ENCODE peak calls at places on chromosomes 6 and 20, in six cellular contexts. D is adrenal gland; I is CD8-positive, alpha-beta T cell; T is lung; G is CD8-positive, alpha-beta memory T cell; A is aorta. Y is an unnamed sample.
A peak's percentile ranks its signal among the peaks of the same experiment; 100 is the strongest.

GRCh38 chr6:10962673-10963072 is 75.8 kb downstream of the SYCP2L start:
- DNase-seq in D (no peak), I (no peak), T (no peak), G (no peak), A (no peak), Y (no peak)

GRCh38 chr6:6565069-6565468 is 23.5 kb upstream of the LY86 start:
- DNase-seq in D (no peak), I (no peak), T (no peak), G (no peak), A (no peak), Y (no peak)

GRCh38 chr20:5215592-5216304 is 88.9 kb downstream of the CDS2 start:
- DNase-seq in D (no peak), I (no peak), T (no peak), G (no peak), A (no peak), Y (no peak)

GRCh38 chr20:56554869-56555268 is 21.8 kb downstream of the FAM209B start:
- DNase-seq in D (peak; percentile 71), I (no peak), T (peak; percentile 51), G (no peak), A (no peak), Y (peak; percentile 74)

GRCh38 chr6:109055771-109056235 is 38.8 kb downstream of the SESN1 start:
- DNase-seq in D (no peak), I (no peak), T (no peak), G (no peak), A (no peak), Y (no peak)

GRCh38 chr20:21361266-21361665 is 36.1 kb downstream of the NKX2-4 start:
- DNase-seq in D (no peak), I (no peak), T (no peak), G (no peak), A (no peak), Y (no peak)

GRCh38 chr6:153090241-153090930 is 40.7 kb downstream of the RGS17 start:
- DNase-seq in D (no peak), I (no peak), T (no peak), G (no peak), A (no peak), Y (no peak)

GRCh38 chr6:74249658-74250057 is 553.7 kb downstream of the CD109 start:
- DNase-seq in D (no peak), I (no peak), T (no peak), G (no peak), A (no peak), Y (no peak)

GRCh38 chr6:26597821-26598220 is 1.1 kb downstream of the ABT1 start:
- DNase-seq in D (no peak), I (no peak), T (no peak), G (no peak), A (no peak), Y (no peak)

GRCh38 chr6:105834548-105834947 is 251.6 kb upstream of the PRDM1 start:
- DNase-seq in D (no peak), I (no peak), T (no peak), G (no peak), A (no peak), Y (no peak)

GRCh38 chr6:79868098-79868722 is 79.1 kb downstream of the ELOVL4 start:
- DNase-seq in D (peak; percentile 41), I (no peak), T (no peak), G (no peak), A (no peak), Y (peak; percentile 77)

GRCh38 chr6:89941847-89942497 is 47.7 kb downstream of the GJA10 start:
- DNase-seq in D (no peak), I (no peak), T (no peak), G (no peak), A (no peak), Y (no peak)

GRCh38 chr20:2902818-2903217 is 29.5 kb downstream of the PTPRA start:
- DNase-seq in D (no peak), I (no peak), T (no peak), G (no peak), A (no peak), Y (no peak)

GRCh38 chr20:63223826-63224207 is 7.9 kb upstream of the YTHDF1 start:
- DNase-seq in D (no peak), I (no peak), T (no peak), G (no peak), A (no peak), Y (no peak)

GRCh38 chr6:97203343-97203742 is 79.7 kb downstream of the MMS22L start:
- DNase-seq in D (no peak), I (no peak), T (no peak), G (no peak), A (no peak), Y (peak; percentile 11)

GRCh38 chr6:124487778-124488431 is 474.3 kb upstream of the RNF217 start:
- DNase-seq in D (no peak), I (no peak), T (no peak), G (no peak), A (no peak), Y (peak; percentile 58)

GRCh38 chr20:36866681-36867485 is 9.1 kb upstream of the TLDC2 start:
- DNase-seq in D (no peak), I (no peak), T (no peak), G (no peak), A (no peak), Y (no peak)

GRCh38 chr20:1871807-1872455 is 23.3 kb upstream of the SIRPA start:
- DNase-seq in D (no peak), I (no peak), T (no peak), G (no peak), A (no peak), Y (no peak)

GRCh38 chr20:32546918-32547752 is 38.0 kb downstream of the NOL4L start:
- DNase-seq in D (no peak), I (no peak), T (no peak), G (no peak), A (no peak), Y (no peak)

GRCh38 chr20:32544893-32545840 is 40.0 kb downstream of the NOL4L start:
- DNase-seq in D (no peak), I (no peak), T (no peak), G (no peak), A (no peak), Y (no peak)

GRCh38 chr20:32543570-32544259 is 41.4 kb downstream of the NOL4L start:
- DNase-seq in D (no peak), I (no peak), T (no peak), G (no peak), A (no peak), Y (no peak)

GRCh38 chr20:32541917-32542615 is 43.1 kb downstream of the NOL4L start:
- DNase-seq in D (no peak), I (no peak), T (no peak), G (no peak), A (no peak), Y (no peak)

DNA sequence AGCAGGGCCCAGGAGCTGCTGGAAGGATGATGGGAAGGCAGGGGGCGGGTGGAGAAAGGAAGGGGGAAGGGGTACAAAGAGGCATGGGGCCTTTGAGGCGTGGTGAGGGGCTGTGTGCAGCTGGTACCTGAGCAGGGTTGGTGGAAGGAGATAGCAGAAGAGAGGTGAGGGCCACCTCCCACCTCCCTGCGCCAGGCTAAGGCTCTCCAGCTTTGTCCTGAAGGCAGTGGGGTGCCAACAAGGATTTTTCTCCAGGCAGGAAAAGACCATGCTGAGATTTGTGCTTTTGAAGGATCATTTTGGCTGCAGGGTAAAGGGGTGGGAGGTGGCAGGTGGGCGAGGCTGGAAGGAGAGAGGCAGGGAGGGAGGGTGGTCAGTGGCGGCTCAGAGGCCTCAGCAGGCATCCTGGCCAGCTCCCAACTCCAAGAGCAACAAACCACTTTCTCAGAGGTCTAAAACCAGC is 40.8 kb downstream of the NOL4L start:
- DNase-seq in D (no peak), I (no peak), T (no peak), G (no peak), A (no peak), Y (no peak)
- H3K36me3 ChIP-seq in D (no peaks in the 10 kb centered on the region), I (peaks cover 3% of the 10 kb centered on the region), T (no peaks in the 10 kb centered on the region), G (no peaks in the 10 kb centered on the region), A (no peaks in the 10 kb centered on the region), Y (no peaks in the 10 kb centered on the region)

DNA sequence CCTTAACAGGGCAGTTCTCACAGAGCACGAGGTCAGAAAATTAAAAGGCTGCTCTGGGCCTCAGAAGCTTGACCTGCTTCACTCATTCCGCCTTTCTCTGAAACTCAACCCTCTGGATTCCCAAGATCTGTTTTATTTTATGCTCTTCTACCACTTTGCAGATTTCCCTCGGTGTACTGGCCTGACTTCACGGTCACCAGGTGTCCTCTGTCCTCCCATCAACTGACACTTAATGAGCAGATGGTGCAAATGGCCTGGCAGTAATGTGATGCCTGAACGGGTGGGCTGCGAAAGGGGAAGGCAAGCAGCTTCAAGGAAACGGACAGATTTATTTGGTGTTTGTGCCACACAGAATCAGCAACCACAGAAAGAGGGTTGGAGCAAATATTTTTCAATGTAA is 169.7 kb upstream of the TFAP2D start:
- DNase-seq in D (no peak), I (no peak), T (no peak), G (no peak), A (no peak), Y (no peak)
- H3K27me3 ChIP-seq in D (no peaks in the 10 kb centered on the region), I (no peaks in the 10 kb centered on the region), T (no peaks in the 10 kb centered on the region), G (no peaks in the 10 kb centered on the region), A (no peaks in the 10 kb centered on the region), Y (no peaks in the 10 kb centered on the region)

GRCh38 chr6:36487698-36488097 is 44.9 kb downstream of the KCTD20 start:
- DNase-seq in D (no peak), I (no peak), T (no peak), G (no peak), A (no peak), Y (no peak)

GRCh38 chr6:36492092-36492491 is 49.3 kb downstream of the KCTD20 start:
- DNase-seq in D (no peak), I (no peak), T (no peak), G (no peak), A (no peak), Y (no peak)

GRCh38 chr6:36489426-36489825 is 46.6 kb downstream of the KCTD20 start:
- DNase-seq in D (no peak), I (no peak), T (no peak), G (no peak), A (no peak), Y (no peak)

GRCh38 chr6:36491378-36491965 is 48.7 kb downstream of the KCTD20 start:
- DNase-seq in D (no peak), I (no peak), T (no peak), G (no peak), A (no peak), Y (no peak)

DNA sequence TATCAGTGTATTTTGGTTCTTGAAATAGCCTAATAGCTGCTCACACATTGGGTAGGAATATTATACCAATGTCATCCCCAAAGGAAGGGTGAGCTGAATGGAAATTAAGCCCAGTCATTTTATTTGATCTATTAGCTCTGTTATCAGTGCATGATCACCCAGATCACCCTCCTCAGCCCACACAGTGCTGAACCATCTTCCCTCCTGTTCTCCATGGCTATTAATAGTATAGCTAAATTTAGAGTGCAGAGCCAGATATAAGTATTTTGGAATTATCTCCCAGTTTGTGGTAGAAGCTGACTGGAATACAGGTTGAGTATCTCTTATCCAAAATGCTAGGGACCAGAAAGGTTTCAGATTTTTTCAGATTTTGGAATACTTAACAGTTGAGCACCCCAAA is 45.4 kb downstream of the KCTD20 start:
- DNase-seq in D (no peak), I (no peak), T (no peak), G (no peak), A (no peak), Y (no peak)
- H3K36me3 ChIP-seq in D (peaks cover 24% of the 10 kb centered on the region), I (peaks cover 18% of the 10 kb centered on the region), T (peaks cover 13% of the 10 kb centered on the region), G (peaks cover 8% of the 10 kb centered on the region), A (peaks cover 5% of the 10 kb centered on the region), Y (peaks cover 37% of the 10 kb centered on the region)

DNA sequence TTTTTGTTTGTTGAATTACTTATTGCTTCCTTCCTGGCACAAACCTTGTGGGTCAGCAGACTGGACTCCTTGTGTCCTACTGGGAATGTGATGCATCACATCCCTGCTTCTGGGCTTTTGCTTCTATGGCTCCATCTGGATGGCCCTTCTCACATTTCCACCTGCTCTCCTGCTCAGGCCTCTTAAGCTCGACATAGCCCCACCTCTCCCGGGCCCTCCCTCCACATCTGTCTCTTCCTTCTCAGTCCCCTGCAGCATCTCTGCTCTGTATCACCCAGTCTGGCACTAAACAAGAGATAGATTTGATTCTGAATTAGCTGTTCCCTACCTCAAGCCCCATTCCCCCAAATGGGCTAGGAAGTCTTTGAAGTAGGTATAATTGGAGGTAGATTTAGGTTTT is 356.8 kb downstream of the DHX35 start:
- DNase-seq in D (no peak), I (no peak), T (no peak), G (no peak), A (no peak), Y (no peak)
- H3K27me3 ChIP-seq in D (no peaks in the 10 kb centered on the region), I (no peaks in the 10 kb centered on the region), T (no peaks in the 10 kb centered on the region), G (no peaks in the 10 kb centered on the region), A (no peaks in the 10 kb centered on the region), Y (no peaks in the 10 kb centered on the region)